ENCODE peak calls at places on chromosome 15, in five cellular contexts. J, L, Y, M and Q are unnamed samples.

GRCh38 chr15:98815207-98815606 is 166.9 kb downstream of the IGF1R start:
- DNase-seq in J (no peak), L (no peak), Y (no peak), M (no peak), Q (no peak)

GRCh38 chr15:78914027-78914764 is 30.6 kb downstream of the CTSH start:
- DNase-seq in J (no peak), L (peak), Y (peak), M (no peak), Q (no peak)

GRCh38 chr15:35757790-35758189 is 211.8 kb upstream of the DPH6 start:
- DNase-seq in J (no peak), L (no peak), Y (no peak), M (no peak), Q (no peak)

GRCh38 chr15:100560323-100560722 is 31.6 kb upstream of the CERS3 start:
- DNase-seq in J (no peak), L (no peak), Y (no peak), M (no peak), Q (no peak)

GRCh38 chr15:36778516-36778915 is 199.1 kb downstream of the CDIN1 start:
- DNase-seq in J (no peak), L (peak), Y (no peak), M (peak), Q (no peak)

GRCh38 chr15:50873935-50874353 is 34.5 kb upstream of the AP4E1 start:
- DNase-seq in J (peak), L (no peak), Y (no peak), M (no peak), Q (no peak)

GRCh38 chr15:93384886-93385285 is 295.9 kb upstream of the RGMA start:
- DNase-seq in J (no peak), L (no peak), Y (no peak), M (no peak), Q (no peak)

GRCh38 chr15:48880070-48880634 is 2.2 kb downstream of the EID1 start:
- DNase-seq in J (no peak), L (no peak), Y (no peak), M (no peak), Q (no peak)

GRCh38 chr15:51401872-51402517 is 60.5 kb downstream of the GLDN start:
- DNase-seq in J (peak), L (peak), Y (peak), M (peak), Q (peak)

GRCh38 chr15:40175160-40175559 is 14.3 kb downstream of the BUB1B start:
- DNase-seq in J (no peak), L (peak), Y (no peak), M (no peak), Q (no peak)

GRCh38 chr15:82750831-82751181 is 41.1 kb upstream of the AP3B2 start:
- DNase-seq in J (peak), L (no peak), Y (peak), M (no peak), Q (peak)
- TF ChIP-seq CTCF in J (no peak), L (no peak), Y (no peak), M (no peak), Q (no peak)

DNA sequence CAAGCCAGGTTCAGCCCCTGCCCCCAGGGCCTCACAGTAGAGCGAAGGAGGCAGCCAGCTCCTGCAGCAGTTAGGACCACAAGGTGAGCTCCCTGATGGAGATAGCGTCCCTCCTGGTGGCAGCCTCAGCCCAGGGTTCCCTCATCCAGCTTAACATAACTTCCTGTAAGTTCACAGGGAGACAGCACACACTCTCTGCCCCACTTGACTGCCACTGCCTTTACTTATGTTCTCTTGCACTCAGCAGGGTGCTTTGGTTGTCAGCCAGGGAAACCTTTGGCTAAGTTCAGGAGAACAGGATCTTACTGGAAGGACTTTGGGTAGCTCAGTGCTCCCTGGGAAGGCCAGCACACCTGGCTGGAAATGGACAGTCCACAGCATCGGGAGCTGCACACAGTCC is 10.9 kb downstream of the KBTBD13 start:
- DNase-seq in J (no peak), L (no peak), Y (no peak), M (no peak), Q (no peak)
- TF ChIP-seq CTCF in J (no peak), L (no peak), Y (no peak), M (no peak), Q (no peak)

GRCh38 chr15:55587321-55588069 is 650 bp downstream of the PYGO1 start:
- DNase-seq in J (peak), L (peak), Y (no peak), M (peak), Q (peak)
- TF ChIP-seq CTCF in J (no peak), L (no peak), Y (no peak), M (peak), Q (no peak)

GRCh38 chr15:41894791-41895463 is 1.1 kb upstream of the SPTBN5 start:
- DNase-seq in J (peak), L (peak), Y (peak), M (peak), Q (no peak)
- TF ChIP-seq CTCF in J (peak), L (peak), Y (peak), M (peak), Q (no peak)

GRCh38 chr15:77118787-77119410 is 48.0 kb upstream of the TSPAN3 start:
- DNase-seq in J (peak), L (peak), Y (peak), M (peak), Q (no peak)
- TF ChIP-seq CTCF in J (peak), L (peak), Y (peak), M (peak), Q (peak)